ENCODE peak calls at places on chromosome 6, in seven cellular contexts. L is BE2C; A is pancreas; Y is GM23338; V is CD8-positive, alpha-beta memory T cell; P is astrocyte; U is Karpas-422. N is an unnamed sample.

GRCh38 chr6:53432318-53433161 is 83.8 kb upstream of the ELOVL5 start:
- DNase-seq in L (no peak), A (no peak), Y (no peak), V (no peak), P (peak; percentile 81), U (no peak), N (no peak)

GRCh38 chr6:17001188-17001587 is 100.7 kb upstream of the STMND1 start:
- DNase-seq in L (no peak), A (no peak), Y (no peak), V (no peak), P (no peak), U (no peak), N (no peak)

GRCh38 chr6:29734046-29735018 is 11.1 kb downstream of the HLA-F start:
- DNase-seq in L (no peak), A (no peak), Y (no peak), V (no peak), P (no peak), U (no peak), N (no peak)

GRCh38 chr6:139325686-139326085 is 33.9 kb upstream of the TXLNB start:
- DNase-seq in L (no peak), A (no peak), Y (no peak), V (no peak), P (no peak), U (peak; percentile 52), N (no peak)

GRCh38 chr6:90144396-90144795 is 152.2 kb downstream of the BACH2 start:
- DNase-seq in L (no peak), A (no peak), Y (no peak), V (no peak), P (no peak), U (no peak), N (no peak)

GRCh38 chr6:21022343-21023107 is 488.3 kb downstream of the CDKAL1 start:
- DNase-seq in L (no peak), A (peak; percentile 59), Y (peak; percentile 43), V (no peak), P (peak; percentile 98), U (no peak), N (peak; percentile 25)

GRCh38 chr6:154766288-154766687 is 33.1 kb downstream of the SCAF8 start:
- DNase-seq in L (no peak), A (no peak), Y (no peak), V (no peak), P (no peak), U (no peak), N (no peak)

GRCh38 chr6:42454428-42454791 is 2.7 kb upstream of the TRERF1 start:
- DNase-seq in L (no peak), A (peak; percentile 30), Y (peak; percentile 62), V (no peak), P (peak; percentile 22), U (no peak), N (peak; percentile 67)

GRCh38 chr6:53309059-53309896 is 39.5 kb downstream of the ELOVL5 start:
- DNase-seq in L (peak; percentile 32), A (no peak), Y (no peak), V (no peak), P (peak; percentile 58), U (peak; percentile 49), N (peak; percentile 33)

GRCh38 chr6:135196739-135197510 is 15.8 kb downstream of the MYB start:
- DNase-seq in L (no peak), A (no peak), Y (no peak), V (no peak), P (no peak), U (no peak), N (no peak)

GRCh38 chr6:13422601-13423247 is 64.7 kb downstream of the GFOD1 start:
- DNase-seq in L (no peak), A (no peak), Y (peak; percentile 98), V (no peak), P (peak; percentile 70), U (no peak), N (no peak)

GRCh38 chr6:134517863-134518262 is 200.0 kb upstream of the SGK1 start:
- DNase-seq in L (peak; percentile 42), A (no peak), Y (no peak), V (no peak), P (no peak), U (no peak), N (no peak)

GRCh38 chr6:114052141-114052540 is 81.2 kb upstream of the HDAC2 start:
- DNase-seq in L (no peak), A (no peak), Y (no peak), V (no peak), P (no peak), U (no peak), N (no peak)

GRCh38 chr6:11236351-11236750 is 3.9 kb upstream of the NEDD9 start:
- DNase-seq in L (no peak), A (no peak), Y (no peak), V (peak; percentile 37), P (no peak), U (no peak), N (no peak)

GRCh38 chr6:159729598-159729997 is 2.3 kb downstream of the WTAP start:
- DNase-seq in L (no peak), A (no peak), Y (peak; percentile 30), V (no peak), P (no peak), U (no peak), N (no peak)

GRCh38 chr6:132969188-132969587 is 154.8 kb downstream of the RPS12 start:
- DNase-seq in L (no peak), A (no peak), Y (peak; percentile 10), V (no peak), P (peak; percentile 71), U (no peak), N (no peak)

GRCh38 chr6:145761584-145761983 is 26.3 kb upstream of the EPM2A start:
- DNase-seq in L (no peak), A (no peak), Y (no peak), V (no peak), P (no peak), U (peak; percentile 84), N (no peak)

GRCh38 chr6:3500262-3501001 is 43.6 kb upstream of the SLC22A23 start:
- DNase-seq in L (no peak), A (no peak), Y (no peak), V (no peak), P (peak; percentile 85), U (no peak), N (peak; percentile 22)

GRCh38 chr6:4564746-4565145 is 211.5 kb upstream of the CDYL start:
- DNase-seq in L (no peak), A (no peak), Y (no peak), V (no peak), P (no peak), U (no peak), N (no peak)

GRCh38 chr6:45254242-45254641 is 73.9 kb upstream of the RUNX2 start:
- DNase-seq in L (no peak), A (no peak), Y (no peak), V (no peak), P (no peak), U (no peak), N (no peak)

GRCh38 chr6:35011096-35012041 is 122.3 kb downstream of the ANKS1A start:
- DNase-seq in L (no peak), A (no peak), Y (no peak), V (no peak), P (no peak), U (no peak), N (no peak)

GRCh38 chr6:39393075-39393474 is 70.6 kb upstream of the KCNK16 start:
- DNase-seq in L (no peak), A (no peak), Y (no peak), V (no peak), P (no peak), U (no peak), N (no peak)

GRCh38 chr6:44074383-44075136 is 52.7 kb downstream of the MRPL14 start:
- DNase-seq in L (peak; percentile 81), A (peak; percentile 68), Y (peak; percentile 88), V (peak; percentile 48), P (peak; percentile 55), U (peak; percentile 91), N (peak; percentile 74)

GRCh38 chr6:43096451-43097097 is 20.5 kb downstream of the PTK7 start:
- DNase-seq in L (no peak), A (no peak), Y (peak; percentile 53), V (no peak), P (peak; percentile 93), U (no peak), N (no peak)

GRCh38 chr6:166998256-166999144 is 697 bp upstream of the CEP43 start:
- DNase-seq in L (peak; percentile 34), A (peak; percentile 23), Y (peak; percentile 60), V (peak; percentile 2), P (no peak), U (peak; percentile 63), N (peak; percentile 27)

GRCh38 chr6:14889172-14889571 is 356.7 kb upstream of the JARID2 start:
- DNase-seq in L (no peak), A (no peak), Y (no peak), V (no peak), P (no peak), U (no peak), N (no peak)

GRCh38 chr6:82364087-82365010 is 732 bp downstream of the TPBG start:
- DNase-seq in L (peak; percentile 56), A (peak; percentile 53), Y (peak; percentile 79), V (no peak), P (peak; percentile 50), U (no peak), N (peak; percentile 68)

GRCh38 chr6:127267742-127268588 is 1.3 kb downstream of the RNF146 start:
- DNase-seq in L (no peak), A (no peak), Y (peak; percentile 36), V (no peak), P (no peak), U (peak; percentile 55), N (no peak)

GRCh38 chr6:137403443-137403842 is 90.8 kb downstream of the OLIG3 start:
- DNase-seq in L (no peak), A (no peak), Y (no peak), V (no peak), P (no peak), U (no peak), N (no peak)

DNA sequence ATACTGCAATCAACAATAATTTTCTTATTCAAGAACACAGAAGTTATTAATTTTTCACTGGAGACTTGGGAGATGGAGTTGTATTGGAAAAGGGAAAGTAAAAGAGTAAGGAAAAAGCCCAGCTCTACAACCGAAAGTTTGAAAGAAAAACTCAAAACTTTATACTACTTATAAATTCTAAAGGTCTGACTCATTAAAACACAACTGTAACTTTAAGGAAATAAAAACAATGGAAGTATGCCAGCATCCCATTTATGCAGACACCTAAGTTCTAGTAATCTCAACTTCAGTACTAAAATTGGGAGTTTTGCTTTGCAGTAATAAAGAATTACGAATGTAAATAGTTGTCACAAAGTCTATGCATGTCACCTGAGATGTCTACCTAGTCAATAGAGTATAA is 80.6 kb downstream of the IRAK1BP1 start:
- DNase-seq in L (no peak), A (no peak), Y (no peak), V (no peak), P (peak; percentile 48), U (no peak), N (no peak)
- H3K36me3 ChIP-seq in L (peaks cover 81% of the 10 kb centered on the region), A (peaks cover 89% of the 10 kb centered on the region), Y (peaks cover 66% of the 10 kb centered on the region), V (peaks cover 33% of the 10 kb centered on the region), P (peaks cover 32% of the 10 kb centered on the region), U (peaks cover 92% of the 10 kb centered on the region), N (peaks cover 7% of the 10 kb centered on the region)

GRCh38 chr6:32195652-32195901 is 3.1 kb upstream of the GPSM3 start:
- DNase-seq in L (peak; percentile 100), A (peak; percentile 100), Y (peak; percentile 100), V (peak; percentile 100), P (peak; percentile 97), U (peak; percentile 100), N (peak; percentile 100)
- H3K4me3 ChIP-seq in L (peak overlapping the region; percentile 52), A (peak overlapping the region; percentile 58), Y (peak overlapping the region; percentile 99), V (peak overlapping the region; percentile 78), P (peak overlapping the region; percentile 81), U (peak overlapping the region; percentile 89), N (peak overlapping the region; percentile 29)

GRCh38 chr6:84449220-84449619 is 221.8 kb upstream of the CEP162 start:
- DNase-seq in L (no peak), A (no peak), Y (no peak), V (no peak), P (no peak), U (no peak), N (no peak)
- H3K36me3 ChIP-seq in L (no peaks in the 10 kb centered on the region), A (no peaks in the 10 kb centered on the region), Y (no peaks in the 10 kb centered on the region), V (no peaks in the 10 kb centered on the region), P (no peaks in the 10 kb centered on the region), U (no peaks in the 10 kb centered on the region), N (no peaks in the 10 kb centered on the region)

GRCh38 chr6:93554018-93554417 is 134.7 kb upstream of the EPHA7 start:
- DNase-seq in L (no peak), A (no peak), Y (no peak), V (no peak), P (no peak), U (no peak), N (no peak)
- H3K4me3 ChIP-seq in L (no peak overlapping the region), A (no peak overlapping the region), Y (no peak overlapping the region), V (no peak overlapping the region), P (no peak overlapping the region), U (no peak overlapping the region), N (no peak overlapping the region)